ENCODE peak calls at places on chromosomes 6 and 20, in four cellular contexts. Y is neural progenitor cell, D is HCT116, V is hepatocyte. X is an unnamed sample.

GRCh38 chr20:31840906-31841816 is 4.2 kb downstream of the FOXS1 start:
- DNase-seq in V (no peak), Y (no peak), D (no peak), X (no peak)

GRCh38 chr20:54172856-54173652 is 732 bp downstream of the CYP24A1 start:
- DNase-seq in Y (peak), V (no peak), D (no peak), X (no peak)

GRCh38 chr20:56381501-56381900 is 10.5 kb downstream of the AURKA start:
- DNase-seq in Y (no peak), V (no peak), D (no peak), X (no peak)

GRCh38 chr6:20814494-20814893 is 280.2 kb downstream of the CDKAL1 start:
- DNase-seq in D (no peak), V (no peak), Y (no peak), X (no peak)

GRCh38 chr6:42925248-42925857 is 3.9 kb upstream of the CNPY3 start:
- DNase-seq in V (no peak), D (no peak), Y (no peak), X (no peak)

GRCh38 chr6:52149076-52149475 is 37.1 kb upstream of the IL17A start:
- DNase-seq in Y (no peak), V (no peak), D (no peak), X (no peak)

GRCh38 chr6:43877463-43878126 is 107.6 kb downstream of the VEGFA start:
- DNase-seq in Y (no peak), D (no peak), V (no peak), X (no peak)

GRCh38 chr6:109477725-109478124 is 5.3 kb downstream of the ZBTB24 start:
- DNase-seq in Y (peak), D (no peak), V (no peak), X (no peak)

GRCh38 chr6:117448732-117449131 is 23.0 kb upstream of the ROS1 start:
- DNase-seq in V (peak), Y (no peak), D (no peak), X (no peak)

GRCh38 chr6:122832515-122833228 is 43.6 kb downstream of the SMPDL3A start:
- DNase-seq in D (no peak), V (no peak), Y (no peak), X (no peak)

GRCh38 chr6:122071950-122072647 is 327.4 kb upstream of the HSF2 start:
- DNase-seq in D (no peak), V (no peak), Y (no peak), X (no peak)

GRCh38 chr6:9646346-9647042 is 768.4 kb downstream of the TFAP2A start:
- DNase-seq in D (no peak), Y (no peak), V (peak), X (no peak)

GRCh38 chr20:54219751-54220426 is 12.0 kb downstream of the PFDN4 start:
- DNase-seq in D (peak), Y (peak), V (peak), X (peak)

GRCh38 chr20:50464026-50464724 is 46.0 kb upstream of the PTPN1 start:
- DNase-seq in V (peak), Y (peak), D (no peak), X (peak)

GRCh38 chr6:124131259-124131658 is 327.6 kb downstream of the NKAIN2 start:
- DNase-seq in Y (no peak), V (no peak), D (no peak), X (no peak)

GRCh38 chr6:45590225-45590624 is 212.5 kb upstream of the SUPT3H start:
- DNase-seq in V (peak), D (no peak), Y (no peak), X (no peak)

GRCh38 chr6:116335612-116336011 is 35.1 kb upstream of the DSE start:
- DNase-seq in Y (no peak), D (no peak), V (no peak), X (no peak)

GRCh38 chr6:13229205-13230085 is 98.9 kb downstream of the TBC1D7 start:
- DNase-seq in V (peak), Y (peak), D (peak), X (peak)

GRCh38 chr6:53734473-53735299 is 60.1 kb upstream of the LRRC1 start:
- DNase-seq in Y (peak), D (peak), V (peak), X (peak)

DNA sequence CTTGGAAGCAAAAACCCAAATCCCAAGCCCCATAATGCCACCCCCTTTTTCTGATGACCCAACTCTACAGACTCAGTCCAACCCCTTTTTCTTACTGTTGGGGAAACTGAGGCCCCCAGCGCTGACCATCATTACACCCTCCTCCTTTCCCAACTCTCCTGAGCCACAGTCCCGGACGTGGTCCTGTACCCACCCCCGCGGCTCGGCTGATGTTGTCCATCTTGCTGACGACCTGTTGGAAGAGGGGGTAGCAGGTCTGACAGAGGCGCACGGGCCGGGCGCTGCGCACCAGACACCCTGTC is 533 bp downstream of the OSTM1 start:
- DNase-seq in V (peak), Y (no peak), D (no peak), X (no peak)
- TF ChIP-seq CTCF in V (no peak), Y (no peak), D (no peak), X (no peak)

DNA sequence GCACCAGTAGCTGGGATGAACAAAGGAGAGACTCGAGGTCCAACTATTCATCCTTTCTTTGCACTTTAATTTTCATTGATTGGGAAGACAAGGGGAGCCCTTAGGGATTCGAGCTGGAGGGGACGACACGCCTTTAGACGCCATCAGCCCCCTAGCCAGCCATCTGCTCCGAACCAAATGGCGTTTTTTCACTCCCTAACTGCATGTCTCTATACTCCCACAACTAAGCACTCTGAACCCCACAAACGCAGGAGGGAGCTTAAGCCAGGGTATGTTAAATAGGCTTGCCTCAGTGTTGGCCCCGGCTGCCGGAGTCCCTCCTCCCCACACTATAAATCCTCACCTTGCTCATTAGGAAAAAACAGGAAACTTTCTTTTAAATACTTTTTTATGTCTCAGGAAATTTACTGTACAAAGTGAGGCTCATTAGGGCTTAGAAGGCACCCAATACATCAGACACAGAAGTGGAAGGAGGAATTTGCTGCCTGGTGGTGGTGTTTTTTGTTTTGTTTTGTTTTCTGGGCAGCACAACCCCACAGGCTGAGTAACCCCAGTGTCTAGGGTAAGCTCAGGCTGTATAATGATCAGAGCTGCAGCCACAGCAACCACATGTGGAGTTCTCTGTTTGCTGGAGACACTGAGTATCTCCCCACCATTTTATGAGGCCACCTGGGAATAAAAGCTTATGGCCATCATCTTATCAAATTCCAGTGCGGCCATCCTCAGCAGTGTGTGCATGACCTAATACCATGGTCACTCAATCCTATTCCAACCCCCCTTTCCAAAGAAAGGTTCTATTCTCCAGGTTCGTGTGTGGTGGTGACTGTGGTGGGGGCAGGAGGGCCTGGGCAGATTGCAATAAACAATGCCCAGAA is 3.2 kb upstream of the DLL1 start:
- DNase-seq in Y (peak), V (no peak), D (no peak), X (no peak)
- TF ChIP-seq EZH2phosphoT487 in Y (no peak), V (no peak), D (no peak), X (no peak)

DNA sequence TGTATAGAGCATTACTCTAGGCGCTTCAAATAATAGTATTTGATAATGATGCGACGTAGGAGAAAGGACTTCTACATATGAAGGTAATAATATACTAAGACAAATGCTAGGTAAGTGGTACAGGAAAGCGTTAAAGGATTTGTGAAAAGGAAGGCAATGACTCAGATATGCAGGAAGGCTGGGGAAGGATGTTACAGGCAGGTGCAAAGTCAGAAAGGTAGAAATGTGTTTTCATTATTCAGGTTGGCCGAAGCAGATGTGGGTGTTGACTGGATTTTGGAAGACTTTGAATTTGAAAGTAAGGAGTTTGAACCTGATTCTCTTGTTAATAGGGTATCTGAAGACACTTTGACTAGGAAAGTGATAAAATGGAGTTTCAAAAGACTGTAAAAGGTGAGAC is 51.0 kb downstream of the STK4 start:
- DNase-seq in Y (no peak), D (no peak), V (no peak), X (no peak)
- H3K4me3 ChIP-seq in Y (no peak), D (no peak), V (no peak), X (no peak)

GRCh38 chr6:31473780-31474725 is 23.9 kb upstream of the MICB start:
- DNase-seq in V (no peak), D (no peak), Y (no peak), X (no peak)
- TF ChIP-seq CTCF in V (no peak), D (no peak), Y (no peak), X (no peak)

X was measured in OCI-LY7.